ENCODE peak calls at places on chromosomes 16 and 17, in five cellular contexts. H, G, A, I and W are unnamed samples.

GRCh38 chr17:2416010-2416734 is 15.3 kb upstream of the MNT start:
- ATAC-seq in H (peak; percentile 83), G (peak; percentile 89), A (peak; percentile 74), I (peak; percentile 81), W (peak; percentile 73)

GRCh38 chr16:89573826-89574680 is 1.5 kb upstream of the CPNE7 start:
- ATAC-seq in H (no peak), G (no peak), A (peak; percentile 18), I (peak; percentile 27), W (no peak)

GRCh38 chr16:14548933-14549788 is 80.9 kb downstream of the PARN start:
- ATAC-seq in H (no peak), G (no peak), A (no peak), I (peak; percentile 65), W (no peak)

GRCh38 chr17:9924735-9925191 is 19.7 kb upstream of the RCVRN start:
- ATAC-seq in H (peak; percentile 67), G (peak; percentile 64), A (peak; percentile 75), I (peak; percentile 83), W (peak; percentile 49)

GRCh38 chr16:73228649-73229048 is 180.7 kb upstream of the ZFHX3 start:
- ATAC-seq in H (no peak), G (no peak), A (no peak), I (no peak), W (no peak)

GRCh38 chr16:83137326-83137770 is 510.6 kb downstream of the CDH13 start:
- ATAC-seq in H (peak; percentile 83), G (peak; percentile 46), A (peak; percentile 54), I (no peak), W (no peak)

GRCh38 chr16:62876133-62876532 is 839.9 kb upstream of the CDH8 start:
- ATAC-seq in H (no peak), G (no peak), A (no peak), I (no peak), W (no peak)

GRCh38 chr16:75237398-75238131 is 13.9 kb downstream of the BCAR1 start:
- ATAC-seq in H (no peak), G (no peak), A (no peak), I (no peak), W (no peak)

GRCh38 chr16:78106659-78107058 is 7.2 kb downstream of the WWOX start:
- ATAC-seq in H (no peak), G (no peak), A (no peak), I (no peak), W (no peak)

GRCh38 chr16:82063456-82064082 is 28.5 kb downstream of the HSD17B2 start:
- ATAC-seq in H (peak; percentile 37), G (no peak), A (peak; percentile 85), I (no peak), W (no peak)

GRCh38 chr17:59365383-59365981 is 34.0 kb downstream of the YPEL2 start:
- ATAC-seq in H (no peak), G (peak; percentile 52), A (no peak), I (peak; percentile 5), W (no peak)

GRCh38 chr17:43351686-43352085 is 47.1 kb upstream of the ARL4D start:
- ATAC-seq in H (peak; percentile 95), G (peak; percentile 83), A (peak; percentile 79), I (no peak), W (no peak)

GRCh38 chr17:4518901-4519300 is 20.2 kb downstream of the SPNS2 start:
- ATAC-seq in H (no peak), G (no peak), A (no peak), I (no peak), W (peak; percentile 10)

GRCh38 chr17:31273511-31273910 is 23.5 kb downstream of the OMG start:
- ATAC-seq in H (no peak), G (no peak), A (no peak), I (no peak), W (no peak)

GRCh38 chr17:74153821-74154430 is 49.6 kb upstream of the RPL38 start:
- ATAC-seq in H (no peak), G (no peak), A (peak; percentile 37), I (peak; percentile 54), W (no peak)

GRCh38 chr17:76145231-76146052 is 4.4 kb upstream of the FOXJ1 start:
- ATAC-seq in H (peak; percentile 43), G (peak; percentile 61), A (no peak), I (no peak), W (peak; percentile 68)

GRCh38 chr16:83136419-83136818 is 509.6 kb downstream of the CDH13 start:
- ATAC-seq in H (no peak), G (no peak), A (no peak), I (no peak), W (no peak)

GRCh38 chr17:65418622-65419021 is 142.8 kb downstream of the AXIN2 start:
- ATAC-seq in H (no peak), G (no peak), A (peak; percentile 76), I (no peak), W (no peak)

GRCh38 chr16:65002265-65002664 is 119.6 kb downstream of the CDH11 start:
- ATAC-seq in H (no peak), G (no peak), A (no peak), I (no peak), W (no peak)

GRCh38 chr16:19143241-19143640 is 24.8 kb upstream of the SYT17 start:
- ATAC-seq in H (no peak), G (no peak), A (no peak), I (no peak), W (no peak)

GRCh38 chr17:72116692-72117469 is 3.9 kb upstream of the SOX9 start:
- ATAC-seq in H (no peak), G (no peak), A (no peak), I (no peak), W (no peak)

GRCh38 chr17:66138120-66138519 is 53.8 kb downstream of the CEP112 start:
- ATAC-seq in H (no peak), G (no peak), A (no peak), I (no peak), W (no peak)